ENCODE peak calls at places on chromosomes 1 and 21, in five cellular contexts. O is adrenal gland, E is kidney glomerular epithelial cell, A is foreskin melanocyte, K is mucosa of descending colon. L is an unnamed sample.

GRCh38 chr1:65881070-65881594 is 88.4 kb downstream of the PDE4B start:
- DNase-seq in O (no peak), E (peak), A (no peak), K (no peak), L (no peak)

GRCh38 chr1:102858695-102859094 is 249.6 kb downstream of the COL11A1 start:
- DNase-seq in O (no peak), E (peak), A (no peak), K (no peak), L (no peak)

GRCh38 chr1:245585252-245585959 is 430.6 kb downstream of the KIF26B start:
- DNase-seq in O (no peak), E (peak), A (peak), K (no peak), L (no peak)

GRCh38 chr1:12206238-12206637 is 23.6 kb upstream of the VPS13D start:
- DNase-seq in O (no peak), E (no peak), A (no peak), K (no peak), L (no peak)

GRCh38 chr1:240794061-240794843 is 182.3 kb upstream of the GREM2 start:
- DNase-seq in O (no peak), E (no peak), A (no peak), K (no peak), L (no peak)

GRCh38 chr1:38489844-38490270 is 369.7 kb downstream of the RRAGC start:
- DNase-seq in O (peak), E (no peak), A (peak), K (no peak), L (no peak)

GRCh38 chr1:102661481-102661880 is 446.8 kb downstream of the COL11A1 start:
- DNase-seq in O (no peak), E (no peak), A (no peak), K (no peak), L (no peak)

GRCh38 chr1:38452246-38452645 is 405.7 kb upstream of the POU3F1 start:
- DNase-seq in O (no peak), E (no peak), A (no peak), K (no peak), L (no peak)

GRCh38 chr1:145858238-145858936 is 494 bp downstream of the PIAS3 start:
- DNase-seq in O (peak), E (peak), A (no peak), K (peak), L (peak)

GRCh38 chr21:29499734-29500343 is 201.1 kb downstream of the BACH1 start:
- DNase-seq in O (no peak), E (no peak), A (no peak), K (no peak), L (no peak)

GRCh38 chr1:37315236-37315870 is 159.0 kb upstream of the ZC3H12A start:
- DNase-seq in O (no peak), E (no peak), A (no peak), K (no peak), L (no peak)

GRCh38 chr1:19885821-19886220 is 3.6 kb downstream of the OTUD3 start:
- DNase-seq in O (no peak), E (no peak), A (no peak), K (no peak), L (no peak)

GRCh38 chr21:17513214-17514123 is 626 bp downstream of the CXADR start:
- DNase-seq in O (peak), E (peak), A (peak), K (peak), L (peak)

GRCh38 chr1:4529579-4530445 is 124.6 kb upstream of the AJAP1 start:
- DNase-seq in O (no peak), E (no peak), A (no peak), K (no peak), L (no peak)

GRCh38 chr1:40612345-40612831 is 53.1 kb downstream of the RIMS3 start:
- DNase-seq in O (peak), E (peak), A (peak), K (peak), L (no peak)

GRCh38 chr1:1255627-1256026 is 9.1 kb upstream of the C1QTNF12 start:
- DNase-seq in O (no peak), E (no peak), A (no peak), K (no peak), L (peak)

GRCh38 chr1:5944069-5944847 is 48.0 kb downstream of the NPHP4 start:
- DNase-seq in O (no peak), E (no peak), A (no peak), K (no peak), L (no peak)

GRCh38 chr1:156491151-156491949 is 9.2 kb downstream of the MEF2D start:
- DNase-seq in O (no peak), E (no peak), A (no peak), K (peak), L (no peak)

GRCh38 chr1:41758904-41759548 is 159.7 kb downstream of the HIVEP3 start:
- DNase-seq in O (no peak), E (peak), A (no peak), K (no peak), L (no peak)

GRCh38 chr1:64536836-64537490 is 67.0 kb downstream of the CACHD1 start:
- DNase-seq in O (no peak), E (no peak), A (no peak), K (no peak), L (no peak)

GRCh38 chr1:226677121-226678020 is 61.7 kb downstream of the ITPKB start:
- DNase-seq in O (peak), E (peak), A (peak), K (peak), L (no peak)

GRCh38 chr1:181778630-181779285 is 282.8 kb downstream of the ZNF648 start:
- DNase-seq in O (no peak), E (peak), A (no peak), K (no peak), L (no peak)

GRCh38 chr1:12153181-12153785 is 13.5 kb upstream of the TNFRSF1B start:
- DNase-seq in O (peak), E (no peak), A (peak), K (peak), L (peak)

GRCh38 chr1:52364235-52364839 is 1.7 kb downstream of the CC2D1B start:
- DNase-seq in O (no peak), E (no peak), A (no peak), K (no peak), L (no peak)

GRCh38 chr1:23475134-23475628 is 8.8 kb downstream of the ASAP3 start:
- DNase-seq in O (no peak), E (peak), A (no peak), K (no peak), L (no peak)

GRCh38 chr1:107679518-107679917 is 285.5 kb downstream of the VAV3 start:
- DNase-seq in O (no peak), E (no peak), A (no peak), K (no peak), L (no peak)

L was measured in right lobe of liver.